ENCODE peak calls at places on chromosomes 13 and 19, in five cellular contexts. One of them, this sample, is unnamed.

GRCh38 chr13:26325876-26326275 is 71.9 kb downstream of the CDK8 start:
- DNase-seq in kidney glomerular epithelial cell: no peak
- DNase-seq in stimulated activated CD4-positive, alpha-beta T cell treated with anti-CD3 and anti-CD28 coated beads, Interleukin-4, amount 100 ng/mL, for 48 hours: no peak
- DNase-seq in mucosa of gallbladder: no peak
- DNase-seq in cardiac septum: no peak
- DNase-seq in this sample: no peak

GRCh38 chr13:98133949-98134348 is 8.9 kb upstream of the FARP1 start:
- DNase-seq in cardiac septum: no peak
- DNase-seq in mucosa of gallbladder: no peak
- DNase-seq in kidney glomerular epithelial cell: no peak
- DNase-seq in stimulated activated CD4-positive, alpha-beta T cell treated with anti-CD3 and anti-CD28 coated beads, Interleukin-4, amount 100 ng/mL, for 48 hours: no peak
- DNase-seq in this sample: peak

GRCh38 chr13:93388701-93389100 is 162.1 kb downstream of the GPC6 start:
- DNase-seq in kidney glomerular epithelial cell: no peak
- DNase-seq in stimulated activated CD4-positive, alpha-beta T cell treated with anti-CD3 and anti-CD28 coated beads, Interleukin-4, amount 100 ng/mL, for 48 hours: no peak
- DNase-seq in cardiac septum: no peak
- DNase-seq in mucosa of gallbladder: no peak
- DNase-seq in this sample: no peak

GRCh38 chr19:57191141-57192063 is at the start of gene ZNF264:
- DNase-seq in cardiac septum: peak
- DNase-seq in stimulated activated CD4-positive, alpha-beta T cell treated with anti-CD3 and anti-CD28 coated beads, Interleukin-4, amount 100 ng/mL, for 48 hours: peak
- DNase-seq in kidney glomerular epithelial cell: peak
- DNase-seq in mucosa of gallbladder: peak
- DNase-seq in this sample: peak

GRCh38 chr19:36605101-36605838 is at the start of gene ZNF382:
- DNase-seq in mucosa of gallbladder: peak
- DNase-seq in kidney glomerular epithelial cell: peak
- DNase-seq in cardiac septum: peak
- DNase-seq in stimulated activated CD4-positive, alpha-beta T cell treated with anti-CD3 and anti-CD28 coated beads, Interleukin-4, amount 100 ng/mL, for 48 hours: peak
- DNase-seq in this sample: peak

GRCh38 chr13:79910869-79911540 is 429.9 kb downstream of the SPRY2 start:
- DNase-seq in mucosa of gallbladder: no peak
- DNase-seq in kidney glomerular epithelial cell: no peak
- DNase-seq in stimulated activated CD4-positive, alpha-beta T cell treated with anti-CD3 and anti-CD28 coated beads, Interleukin-4, amount 100 ng/mL, for 48 hours: no peak
- DNase-seq in cardiac septum: no peak
- DNase-seq in this sample: no peak

GRCh38 chr19:18610556-18611326 is 1.9 kb upstream of the TMEM59L start:
- DNase-seq in kidney glomerular epithelial cell: no peak
- DNase-seq in cardiac septum: no peak
- DNase-seq in stimulated activated CD4-positive, alpha-beta T cell treated with anti-CD3 and anti-CD28 coated beads, Interleukin-4, amount 100 ng/mL, for 48 hours: no peak
- DNase-seq in mucosa of gallbladder: no peak
- DNase-seq in this sample: no peak

GRCh38 chr19:34556500-34556899 is 74.9 kb downstream of the WTIP start:
- DNase-seq in kidney glomerular epithelial cell: peak
- DNase-seq in stimulated activated CD4-positive, alpha-beta T cell treated with anti-CD3 and anti-CD28 coated beads, Interleukin-4, amount 100 ng/mL, for 48 hours: peak
- DNase-seq in mucosa of gallbladder: no peak
- DNase-seq in cardiac septum: no peak
- DNase-seq in this sample: no peak

GRCh38 chr13:43374621-43375020 is 351.2 kb downstream of the DNAJC15 start:
- DNase-seq in mucosa of gallbladder: no peak
- DNase-seq in stimulated activated CD4-positive, alpha-beta T cell treated with anti-CD3 and anti-CD28 coated beads, Interleukin-4, amount 100 ng/mL, for 48 hours: no peak
- DNase-seq in cardiac septum: no peak
- DNase-seq in kidney glomerular epithelial cell: no peak
- DNase-seq in this sample: no peak

GRCh38 chr13:114044486-114044885 is 70.6 kb upstream of the C13orf46 start:
- DNase-seq in mucosa of gallbladder: no peak
- DNase-seq in stimulated activated CD4-positive, alpha-beta T cell treated with anti-CD3 and anti-CD28 coated beads, Interleukin-4, amount 100 ng/mL, for 48 hours: no peak
- DNase-seq in cardiac septum: no peak
- DNase-seq in kidney glomerular epithelial cell: no peak
- DNase-seq in this sample: no peak

GRCh38 chr19:37855098-37855497 is 51.3 kb downstream of the WDR87 start:
- DNase-seq in cardiac septum: no peak
- DNase-seq in kidney glomerular epithelial cell: peak
- DNase-seq in stimulated activated CD4-positive, alpha-beta T cell treated with anti-CD3 and anti-CD28 coated beads, Interleukin-4, amount 100 ng/mL, for 48 hours: peak
- DNase-seq in mucosa of gallbladder: peak
- DNase-seq in this sample: no peak

GRCh38 chr13:113948034-113948742 is 25.7 kb downstream of the C13orf46 start:
- DNase-seq in mucosa of gallbladder: no peak
- DNase-seq in stimulated activated CD4-positive, alpha-beta T cell treated with anti-CD3 and anti-CD28 coated beads, Interleukin-4, amount 100 ng/mL, for 48 hours: no peak
- DNase-seq in cardiac septum: no peak
- DNase-seq in kidney glomerular epithelial cell: no peak
- DNase-seq in this sample: no peak

GRCh38 chr19:6249296-6249695 is 30.5 kb downstream of the MLLT1 start:
- DNase-seq in stimulated activated CD4-positive, alpha-beta T cell treated with anti-CD3 and anti-CD28 coated beads, Interleukin-4, amount 100 ng/mL, for 48 hours: no peak
- DNase-seq in mucosa of gallbladder: no peak
- DNase-seq in kidney glomerular epithelial cell: no peak
- DNase-seq in cardiac septum: no peak
- DNase-seq in this sample: no peak

GRCh38 chr13:108948269-108948671 is 318.9 kb downstream of the MYO16 start:
- DNase-seq in mucosa of gallbladder: no peak
- DNase-seq in kidney glomerular epithelial cell: no peak
- DNase-seq in stimulated activated CD4-positive, alpha-beta T cell treated with anti-CD3 and anti-CD28 coated beads, Interleukin-4, amount 100 ng/mL, for 48 hours: no peak
- DNase-seq in cardiac septum: no peak
- DNase-seq in this sample: no peak

GRCh38 chr13:47019977-47020376 is 123.1 kb upstream of the HTR2A start:
- DNase-seq in kidney glomerular epithelial cell: no peak
- DNase-seq in cardiac septum: no peak
- DNase-seq in stimulated activated CD4-positive, alpha-beta T cell treated with anti-CD3 and anti-CD28 coated beads, Interleukin-4, amount 100 ng/mL, for 48 hours: no peak
- DNase-seq in mucosa of gallbladder: no peak
- DNase-seq in this sample: no peak

GRCh38 chr13:114029866-114030625 is 56.2 kb upstream of the C13orf46 start:
- DNase-seq in cardiac septum: no peak
- DNase-seq in kidney glomerular epithelial cell: no peak
- DNase-seq in mucosa of gallbladder: no peak
- DNase-seq in stimulated activated CD4-positive, alpha-beta T cell treated with anti-CD3 and anti-CD28 coated beads, Interleukin-4, amount 100 ng/mL, for 48 hours: no peak
- DNase-seq in this sample: no peak

GRCh38 chr13:52949044-52949443 is 79.6 kb upstream of the OLFM4 start:
- DNase-seq in stimulated activated CD4-positive, alpha-beta T cell treated with anti-CD3 and anti-CD28 coated beads, Interleukin-4, amount 100 ng/mL, for 48 hours: no peak
- DNase-seq in mucosa of gallbladder: no peak
- DNase-seq in cardiac septum: no peak
- DNase-seq in kidney glomerular epithelial cell: no peak
- DNase-seq in this sample: no peak

GRCh38 chr13:96041326-96042092 is 11.7 kb downstream of the UGGT2 start:
- DNase-seq in stimulated activated CD4-positive, alpha-beta T cell treated with anti-CD3 and anti-CD28 coated beads, Interleukin-4, amount 100 ng/mL, for 48 hours: no peak
- DNase-seq in cardiac septum: no peak
- DNase-seq in mucosa of gallbladder: no peak
- DNase-seq in kidney glomerular epithelial cell: no peak
- DNase-seq in this sample: no peak

GRCh38 chr19:2154587-2155075 is 3.3 kb upstream of the AP3D1 start:
- DNase-seq in stimulated activated CD4-positive, alpha-beta T cell treated with anti-CD3 and anti-CD28 coated beads, Interleukin-4, amount 100 ng/mL, for 48 hours: no peak
- DNase-seq in cardiac septum: no peak
- DNase-seq in mucosa of gallbladder: no peak
- DNase-seq in kidney glomerular epithelial cell: no peak
- DNase-seq in this sample: no peak

GRCh38 chr13:45340422-45341033 is 455 bp downstream of the TPT1 start:
- DNase-seq in mucosa of gallbladder: peak
- DNase-seq in kidney glomerular epithelial cell: peak
- DNase-seq in stimulated activated CD4-positive, alpha-beta T cell treated with anti-CD3 and anti-CD28 coated beads, Interleukin-4, amount 100 ng/mL, for 48 hours: peak
- DNase-seq in cardiac septum: peak
- DNase-seq in this sample: peak

GRCh38 chr19:45492627-45493470 is 4.0 kb downstream of the RTN2 start:
- DNase-seq in mucosa of gallbladder: no peak
- DNase-seq in cardiac septum: no peak
- DNase-seq in kidney glomerular epithelial cell: no peak
- DNase-seq in stimulated activated CD4-positive, alpha-beta T cell treated with anti-CD3 and anti-CD28 coated beads, Interleukin-4, amount 100 ng/mL, for 48 hours: no peak
- DNase-seq in this sample: no peak

GRCh38 chr19:47719047-47719885 is 6.0 kb downstream of the EHD2 start:
- DNase-seq in kidney glomerular epithelial cell: peak
- DNase-seq in cardiac septum: peak
- DNase-seq in mucosa of gallbladder: peak
- DNase-seq in stimulated activated CD4-positive, alpha-beta T cell treated with anti-CD3 and anti-CD28 coated beads, Interleukin-4, amount 100 ng/mL, for 48 hours: no peak
- DNase-seq in this sample: no peak

GRCh38 chr19:10516671-10517286 is 468 bp downstream of the S1PR5 start:
- DNase-seq in stimulated activated CD4-positive, alpha-beta T cell treated with anti-CD3 and anti-CD28 coated beads, Interleukin-4, amount 100 ng/mL, for 48 hours: no peak
- DNase-seq in kidney glomerular epithelial cell: no peak
- DNase-seq in mucosa of gallbladder: no peak
- DNase-seq in cardiac septum: no peak
- DNase-seq in this sample: no peak

GRCh38 chr13:100671389-100672182 is 3.0 kb downstream of the TMTC4 start:
- DNase-seq in mucosa of gallbladder: no peak
- DNase-seq in stimulated activated CD4-positive, alpha-beta T cell treated with anti-CD3 and anti-CD28 coated beads, Interleukin-4, amount 100 ng/mL, for 48 hours: no peak
- DNase-seq in kidney glomerular epithelial cell: no peak
- DNase-seq in cardiac septum: no peak
- DNase-seq in this sample: no peak

GRCh38 chr19:34639491-34640085 is 37.4 kb downstream of the SCGB2B2 start:
- DNase-seq in cardiac septum: no peak
- DNase-seq in stimulated activated CD4-positive, alpha-beta T cell treated with anti-CD3 and anti-CD28 coated beads, Interleukin-4, amount 100 ng/mL, for 48 hours: peak
- DNase-seq in kidney glomerular epithelial cell: peak
- DNase-seq in mucosa of gallbladder: peak
- DNase-seq in this sample: peak

GRCh38 chr19:5450482-5450881 is 4.7 kb upstream of the ZNRF4 start:
- DNase-seq in stimulated activated CD4-positive, alpha-beta T cell treated with anti-CD3 and anti-CD28 coated beads, Interleukin-4, amount 100 ng/mL, for 48 hours: no peak
- DNase-seq in mucosa of gallbladder: no peak
- DNase-seq in cardiac septum: no peak
- DNase-seq in kidney glomerular epithelial cell: no peak
- DNase-seq in this sample: no peak

This sample was measured in left lobe of liver.